ENCODE peak calls at places on chromosomes 12 and 14, in eight cellular contexts. One of them, this sample, is unnamed.

GRCh38 chr14:47148686-47149085 is 497.1 kb upstream of the RPL10L start:
- DNase-seq in HCT116: no peak
- DNase-seq in prostate gland: no peak
- DNase-seq in transverse colon: no peak
- DNase-seq in endothelial cell of umbilical vein: no peak
- DNase-seq in breast epithelium: no peak
- DNase-seq in HL-60: no peak
- DNase-seq in GM12891: no peak
- DNase-seq in this sample: no peak

GRCh38 chr12:68483592-68484373 is 126.9 kb upstream of the RAP1B start:
- DNase-seq in HCT116: no peak
- DNase-seq in prostate gland: no peak
- DNase-seq in transverse colon: no peak
- DNase-seq in endothelial cell of umbilical vein: peak; percentile 56
- DNase-seq in breast epithelium: no peak
- DNase-seq in HL-60: no peak
- DNase-seq in GM12891: no peak
- DNase-seq in this sample: no peak

GRCh38 chr14:54117924-54118323 is 161.3 kb upstream of the BMP4 start:
- DNase-seq in HCT116: no peak
- DNase-seq in prostate gland: no peak
- DNase-seq in transverse colon: no peak
- DNase-seq in endothelial cell of umbilical vein: no peak
- DNase-seq in breast epithelium: no peak
- DNase-seq in HL-60: no peak
- DNase-seq in GM12891: no peak
- DNase-seq in this sample: no peak

GRCh38 chr12:31324116-31324844 is 1.7 kb downstream of the SINHCAF start:
- DNase-seq in HCT116: peak; percentile 63
- DNase-seq in prostate gland: peak; percentile 65
- DNase-seq in transverse colon: peak; percentile 81
- DNase-seq in endothelial cell of umbilical vein: peak; percentile 83
- DNase-seq in breast epithelium: peak; percentile 84
- DNase-seq in HL-60: peak; percentile 79
- DNase-seq in GM12891: peak; percentile 40
- DNase-seq in this sample: peak; percentile 86

GRCh38 chr14:92603309-92604257 is 90.0 kb downstream of the RIN3 start:
- DNase-seq in HCT116: no peak
- DNase-seq in prostate gland: peak; percentile 52
- DNase-seq in transverse colon: peak; percentile 43
- DNase-seq in endothelial cell of umbilical vein: no peak
- DNase-seq in breast epithelium: peak; percentile 43
- DNase-seq in HL-60: no peak
- DNase-seq in GM12891: no peak
- DNase-seq in this sample: peak; percentile 93

GRCh38 chr12:47242426-47242825 is 162.7 kb upstream of the AMIGO2 start:
- DNase-seq in HCT116: no peak
- DNase-seq in prostate gland: no peak
- DNase-seq in transverse colon: no peak
- DNase-seq in endothelial cell of umbilical vein: no peak
- DNase-seq in breast epithelium: no peak
- DNase-seq in HL-60: no peak
- DNase-seq in GM12891: no peak
- DNase-seq in this sample: no peak

GRCh38 chr14:97641827-97642226 is 844.6 kb downstream of the VRK1 start:
- DNase-seq in HCT116: no peak
- DNase-seq in prostate gland: no peak
- DNase-seq in transverse colon: no peak
- DNase-seq in endothelial cell of umbilical vein: no peak
- DNase-seq in breast epithelium: no peak
- DNase-seq in HL-60: no peak
- DNase-seq in GM12891: no peak
- DNase-seq in this sample: no peak

GRCh38 chr12:113670742-113671141 is 199.1 kb upstream of the LHX5 start:
- DNase-seq in HCT116: no peak
- DNase-seq in prostate gland: no peak
- DNase-seq in transverse colon: no peak
- DNase-seq in endothelial cell of umbilical vein: no peak
- DNase-seq in breast epithelium: no peak
- DNase-seq in HL-60: no peak
- DNase-seq in GM12891: no peak
- DNase-seq in this sample: no peak

GRCh38 chr12:108637222-108637621 is 3.5 kb upstream of the SELPLG start:
- DNase-seq in HCT116: no peak
- DNase-seq in prostate gland: no peak
- DNase-seq in transverse colon: no peak
- DNase-seq in endothelial cell of umbilical vein: no peak
- DNase-seq in breast epithelium: no peak
- DNase-seq in HL-60: peak; percentile 57
- DNase-seq in GM12891: no peak
- DNase-seq in this sample: no peak

GRCh38 chr14:24634158-24634557 is at the start of gene GZMB:
- DNase-seq in HCT116: no peak
- DNase-seq in prostate gland: no peak
- DNase-seq in transverse colon: peak; percentile 19
- DNase-seq in endothelial cell of umbilical vein: no peak
- DNase-seq in breast epithelium: no peak
- DNase-seq in HL-60: no peak
- DNase-seq in GM12891: no peak
- DNase-seq in this sample: no peak

GRCh38 chr14:106436310-106436905 is 910.0 kb downstream of the TMEM121 start:
- DNase-seq in HCT116: no peak
- DNase-seq in prostate gland: no peak
- DNase-seq in transverse colon: peak; percentile 35
- DNase-seq in endothelial cell of umbilical vein: no peak
- DNase-seq in breast epithelium: no peak
- DNase-seq in HL-60: peak; percentile 56
- DNase-seq in GM12891: no peak
- DNase-seq in this sample: no peak

GRCh38 chr12:110578522-110579238 is 4.4 kb downstream of the PPTC7 start:
- DNase-seq in HCT116: peak; percentile 88
- DNase-seq in prostate gland: no peak
- DNase-seq in transverse colon: no peak
- DNase-seq in endothelial cell of umbilical vein: no peak
- DNase-seq in breast epithelium: no peak
- DNase-seq in HL-60: no peak
- DNase-seq in GM12891: no peak
- DNase-seq in this sample: no peak

GRCh38 chr12:110576504-110576903 is 6.6 kb downstream of the PPTC7 start:
- DNase-seq in HCT116: no peak
- DNase-seq in prostate gland: no peak
- DNase-seq in transverse colon: no peak
- DNase-seq in endothelial cell of umbilical vein: no peak
- DNase-seq in breast epithelium: no peak
- DNase-seq in HL-60: no peak
- DNase-seq in GM12891: no peak
- DNase-seq in this sample: no peak

GRCh38 chr12:110577717-110578521 is 5.2 kb downstream of the PPTC7 start:
- DNase-seq in HCT116: peak; percentile 97
- DNase-seq in prostate gland: no peak
- DNase-seq in transverse colon: peak; percentile 42
- DNase-seq in endothelial cell of umbilical vein: peak; percentile 48
- DNase-seq in breast epithelium: no peak
- DNase-seq in HL-60: peak; percentile 69
- DNase-seq in GM12891: peak; percentile 24
- DNase-seq in this sample: no peak

GRCh38 chr12:110574044-110574443 is 9.1 kb downstream of the PPTC7 start:
- DNase-seq in HCT116: no peak
- DNase-seq in prostate gland: no peak
- DNase-seq in transverse colon: no peak
- DNase-seq in endothelial cell of umbilical vein: no peak
- DNase-seq in breast epithelium: no peak
- DNase-seq in HL-60: no peak
- DNase-seq in GM12891: no peak
- DNase-seq in this sample: no peak

GRCh38 chr12:110575326-110575725 is 7.8 kb downstream of the PPTC7 start:
- DNase-seq in HCT116: no peak
- DNase-seq in prostate gland: no peak
- DNase-seq in transverse colon: no peak
- DNase-seq in endothelial cell of umbilical vein: no peak
- DNase-seq in breast epithelium: no peak
- DNase-seq in HL-60: no peak
- DNase-seq in GM12891: no peak
- DNase-seq in this sample: no peak
- TF ChIP-seq POLR2AphosphoS5 in HCT116: no peak
- TF ChIP-seq POLR2AphosphoS5 in prostate gland: no peak
- TF ChIP-seq POLR2AphosphoS5 in transverse colon: no peak
- TF ChIP-seq POLR2AphosphoS5 in endothelial cell of umbilical vein: no peak
- TF ChIP-seq POLR2AphosphoS5 in breast epithelium: no peak
- TF ChIP-seq POLR2AphosphoS5 in HL-60: no peak
- TF ChIP-seq POLR2AphosphoS5 in GM12891: no peak
- TF ChIP-seq POLR2AphosphoS5 in this sample: no peak

DNA sequence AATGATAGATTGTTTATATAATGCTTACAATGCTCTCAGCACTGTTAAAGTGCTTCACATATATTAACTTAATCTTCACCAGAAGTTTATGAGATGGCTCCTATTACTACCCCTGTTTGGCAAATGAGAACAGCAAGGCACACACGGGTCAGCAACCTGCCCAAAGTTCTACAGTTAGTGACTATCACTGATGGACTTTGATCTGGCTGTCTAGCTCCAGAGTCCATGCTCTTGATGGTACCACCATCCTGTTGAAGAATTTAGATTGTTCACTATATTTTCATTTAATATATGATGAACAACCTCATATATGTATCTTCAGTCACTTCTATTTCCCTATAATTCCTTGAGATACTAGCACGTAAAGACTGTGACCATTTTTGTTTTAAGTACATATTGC is 10.6 kb downstream of the GLIPR1 start:
- DNase-seq in HCT116: no peak
- DNase-seq in prostate gland: no peak
- DNase-seq in transverse colon: no peak
- DNase-seq in endothelial cell of umbilical vein: no peak
- DNase-seq in breast epithelium: no peak
- DNase-seq in HL-60: no peak
- DNase-seq in GM12891: no peak
- DNase-seq in this sample: no peak
- TF ChIP-seq POLR2AphosphoS5 in HCT116: no peak
- TF ChIP-seq POLR2AphosphoS5 in prostate gland: no peak
- TF ChIP-seq POLR2AphosphoS5 in transverse colon: no peak
- TF ChIP-seq POLR2AphosphoS5 in endothelial cell of umbilical vein: no peak
- TF ChIP-seq POLR2AphosphoS5 in breast epithelium: no peak
- TF ChIP-seq POLR2AphosphoS5 in HL-60: no peak
- TF ChIP-seq POLR2AphosphoS5 in GM12891: no peak
- TF ChIP-seq POLR2AphosphoS5 in this sample: no peak

DNA sequence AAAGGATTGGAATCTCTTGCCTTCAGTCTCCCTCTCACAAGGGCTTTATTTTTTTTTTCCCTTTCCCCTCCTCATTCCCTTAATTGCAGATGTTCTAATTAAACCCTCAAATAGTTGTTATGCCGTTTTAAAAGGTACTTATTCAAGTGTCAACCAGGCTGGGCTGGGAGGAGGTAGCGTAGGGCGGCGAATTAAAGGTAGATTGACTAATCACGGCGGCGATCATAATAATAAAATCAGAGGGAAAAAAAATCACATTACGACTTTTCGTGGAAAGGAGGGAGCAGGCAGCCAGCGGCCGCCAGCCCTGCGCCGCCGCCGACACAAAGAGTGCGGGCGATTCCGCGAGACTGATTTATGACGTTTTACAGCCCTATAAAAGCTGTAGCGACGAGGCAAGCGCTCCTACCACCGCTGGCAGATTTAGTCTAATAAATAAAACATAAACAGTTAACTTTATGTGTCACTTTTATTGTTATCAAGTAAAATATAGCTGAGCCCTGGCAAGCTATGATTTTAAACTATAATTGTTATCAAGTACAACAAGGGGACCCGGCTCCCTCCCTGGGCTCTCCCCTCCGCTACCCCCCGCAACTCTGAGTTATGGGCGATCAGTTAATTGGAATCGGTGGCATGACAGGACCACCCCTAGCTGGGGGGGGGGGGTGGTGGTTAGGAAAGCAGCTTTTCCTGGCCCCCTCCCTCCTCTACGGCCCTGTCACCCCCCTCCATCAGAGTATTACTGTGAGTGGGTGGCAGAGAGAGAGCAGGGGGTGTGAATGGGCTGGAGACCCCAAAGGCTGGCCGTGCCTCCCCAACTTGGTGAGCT is 1.5 kb upstream of the HOXC4 start:
- DNase-seq in HCT116: no peak
- DNase-seq in prostate gland: peak; percentile 31
- DNase-seq in transverse colon: no peak
- DNase-seq in endothelial cell of umbilical vein: no peak
- DNase-seq in breast epithelium: no peak
- DNase-seq in HL-60: no peak
- DNase-seq in GM12891: no peak
- DNase-seq in this sample: no peak
- TF ChIP-seq POLR2AphosphoS5 in HCT116: no peak
- TF ChIP-seq POLR2AphosphoS5 in prostate gland: peak; percentile 80
- TF ChIP-seq POLR2AphosphoS5 in transverse colon: no peak
- TF ChIP-seq POLR2AphosphoS5 in endothelial cell of umbilical vein: no peak
- TF ChIP-seq POLR2AphosphoS5 in breast epithelium: no peak
- TF ChIP-seq POLR2AphosphoS5 in HL-60: no peak
- TF ChIP-seq POLR2AphosphoS5 in GM12891: no peak
- TF ChIP-seq POLR2AphosphoS5 in this sample: peak; percentile 61

GRCh38 chr14:70809238-70810214 is at the start of gene MAP3K9:
- DNase-seq in HCT116: peak; percentile 96
- DNase-seq in prostate gland: peak; percentile 96
- DNase-seq in transverse colon: peak; percentile 97
- DNase-seq in endothelial cell of umbilical vein: peak; percentile 34
- DNase-seq in breast epithelium: peak; percentile 97
- DNase-seq in HL-60: peak; percentile 57
- DNase-seq in GM12891: peak; percentile 91
- DNase-seq in this sample: peak; percentile 77
- TF ChIP-seq POLR2AphosphoS5 in HCT116: peak; percentile 45
- TF ChIP-seq POLR2AphosphoS5 in prostate gland: peak; percentile 77
- TF ChIP-seq POLR2AphosphoS5 in transverse colon: peak; percentile 30
- TF ChIP-seq POLR2AphosphoS5 in endothelial cell of umbilical vein: no peak
- TF ChIP-seq POLR2AphosphoS5 in breast epithelium: peak; percentile 22
- TF ChIP-seq POLR2AphosphoS5 in HL-60: no peak
- TF ChIP-seq POLR2AphosphoS5 in GM12891: no peak
- TF ChIP-seq POLR2AphosphoS5 in this sample: no peak

GRCh38 chr12:124737040-124737419 is 126.6 kb downstream of the SCARB1 start:
- DNase-seq in HCT116: no peak
- DNase-seq in prostate gland: no peak
- DNase-seq in transverse colon: no peak
- DNase-seq in endothelial cell of umbilical vein: no peak
- DNase-seq in breast epithelium: no peak
- DNase-seq in HL-60: no peak
- DNase-seq in GM12891: no peak
- DNase-seq in this sample: no peak
- TF ChIP-seq POLR2AphosphoS5 in HCT116: no peak
- TF ChIP-seq POLR2AphosphoS5 in prostate gland: no peak
- TF ChIP-seq POLR2AphosphoS5 in transverse colon: no peak
- TF ChIP-seq POLR2AphosphoS5 in endothelial cell of umbilical vein: no peak
- TF ChIP-seq POLR2AphosphoS5 in breast epithelium: no peak
- TF ChIP-seq POLR2AphosphoS5 in HL-60: no peak
- TF ChIP-seq POLR2AphosphoS5 in GM12891: no peak
- TF ChIP-seq POLR2AphosphoS5 in this sample: peak; percentile 51

GRCh38 chr12:128814411-128815261 is 9.1 kb downstream of the SLC15A4 start:
- DNase-seq in HCT116: no peak
- DNase-seq in prostate gland: no peak
- DNase-seq in transverse colon: no peak
- DNase-seq in endothelial cell of umbilical vein: no peak
- DNase-seq in breast epithelium: no peak
- DNase-seq in HL-60: no peak
- DNase-seq in GM12891: no peak
- DNase-seq in this sample: peak; percentile 62
- TF ChIP-seq POLR2AphosphoS5 in HCT116: no peak
- TF ChIP-seq POLR2AphosphoS5 in prostate gland: no peak
- TF ChIP-seq POLR2AphosphoS5 in transverse colon: no peak
- TF ChIP-seq POLR2AphosphoS5 in endothelial cell of umbilical vein: no peak
- TF ChIP-seq POLR2AphosphoS5 in breast epithelium: no peak
- TF ChIP-seq POLR2AphosphoS5 in HL-60: no peak
- TF ChIP-seq POLR2AphosphoS5 in GM12891: peak; percentile 11
- TF ChIP-seq POLR2AphosphoS5 in this sample: no peak

GRCh38 chr12:10048531-10048930 is 18.0 kb downstream of the CLEC9A start:
- DNase-seq in HCT116: no peak
- DNase-seq in prostate gland: no peak
- DNase-seq in transverse colon: no peak
- DNase-seq in endothelial cell of umbilical vein: no peak
- DNase-seq in breast epithelium: no peak
- DNase-seq in HL-60: peak; percentile 43
- DNase-seq in GM12891: no peak
- DNase-seq in this sample: no peak
- TF ChIP-seq POLR2AphosphoS5 in HCT116: no peak
- TF ChIP-seq POLR2AphosphoS5 in prostate gland: no peak
- TF ChIP-seq POLR2AphosphoS5 in transverse colon: no peak
- TF ChIP-seq POLR2AphosphoS5 in endothelial cell of umbilical vein: no peak
- TF ChIP-seq POLR2AphosphoS5 in breast epithelium: no peak
- TF ChIP-seq POLR2AphosphoS5 in HL-60: no peak
- TF ChIP-seq POLR2AphosphoS5 in GM12891: no peak
- TF ChIP-seq POLR2AphosphoS5 in this sample: no peak